ENCODE peak calls at places on chromosomes 2 and 18, in five cellular contexts. I is hepatocyte; D is activated CD4-positive, alpha-beta T cell treated with anti-CD3 and anti-CD28 coated beads, Interleukin-2, amount 50 U/mL, for 1 hour; Y is mesothelial cell of epicardium; E is stimulated activated CD4-positive, alpha-beta T cell treated with anti-CD3 and anti-CD28 coated beads, Interleukin-15, amount 100 ng/mL, for 1 hour. T is an unnamed sample.

GRCh38 chr2:134392689-134393476 is 139.0 kb downstream of the MGAT5 start:
- DNase-seq in I (no peak), D (no peak), Y (no peak), E (no peak), T (peak)

GRCh38 chr2:229835601-229836283 is 86.1 kb downstream of the TRIP12 start:
- DNase-seq in I (no peak), D (no peak), Y (no peak), E (no peak), T (no peak)

GRCh38 chr2:77484026-77484425 is 38.1 kb downstream of the LRRTM4 start:
- DNase-seq in I (no peak), D (no peak), Y (no peak), E (no peak), T (no peak)

GRCh38 chr2:181178823-181179412 is 198.5 kb downstream of the UBE2E3 start:
- DNase-seq in I (no peak), D (peak), Y (no peak), E (no peak), T (peak)

GRCh38 chr2:22355816-22356433 is 1029.1 kb upstream of the KLHL29 start:
- DNase-seq in I (peak), D (peak), Y (peak), E (peak), T (peak)

GRCh38 chr2:24456610-24457556 is 34.2 kb upstream of the NCOA1 start:
- DNase-seq in I (peak), D (no peak), Y (no peak), E (no peak), T (peak)

GRCh38 chr18:54671291-54671881 is 80.3 kb downstream of the DYNAP start:
- DNase-seq in I (peak), D (no peak), Y (no peak), E (no peak), T (peak)

GRCh38 chr2:67130526-67131309 is 266.4 kb upstream of the ETAA1 start:
- DNase-seq in I (no peak), D (no peak), Y (no peak), E (no peak), T (no peak)

GRCh38 chr2:50901510-50901909 is 130.4 kb downstream of the NRXN1 start:
- DNase-seq in I (no peak), D (no peak), Y (no peak), E (no peak), T (no peak)

GRCh38 chr2:154589514-154589913 is 109.0 kb upstream of the KCNJ3 start:
- DNase-seq in I (no peak), D (no peak), Y (no peak), E (no peak), T (no peak)

GRCh38 chr2:100826494-100826893 is 6.6 kb downstream of the NPAS2 start:
- DNase-seq in I (no peak), D (no peak), Y (no peak), E (no peak), T (no peak)

GRCh38 chr2:95061601-95062183 is 36.2 kb downstream of the MAL start:
- DNase-seq in I (no peak), D (no peak), Y (no peak), E (no peak), T (no peak)

GRCh38 chr2:198465970-198466369 is 661.6 kb downstream of the PLCL1 start:
- DNase-seq in I (no peak), D (no peak), Y (no peak), E (no peak), T (no peak)

GRCh38 chr2:154912215-154912614 is 213.7 kb downstream of the KCNJ3 start:
- DNase-seq in I (no peak), D (no peak), Y (no peak), E (no peak), T (no peak)

GRCh38 chr2:194087569-194087968 is 1569.5 kb upstream of the SLC39A10 start:
- DNase-seq in I (no peak), D (no peak), Y (no peak), E (no peak), T (no peak)

GRCh38 chr2:48435909-48436308 is 94.0 kb upstream of the STON1 start:
- DNase-seq in I (no peak), D (no peak), Y (no peak), E (no peak), T (no peak)

GRCh38 chr2:160695402-160696060 is 201.9 kb upstream of the RBMS1 start:
- DNase-seq in I (no peak), D (no peak), Y (no peak), E (no peak), T (no peak)

GRCh38 chr2:46540496-46541342 is 61.4 kb downstream of the TMEM247 start:
- DNase-seq in I (peak), D (no peak), Y (no peak), E (no peak), T (peak)

GRCh38 chr18:2853926-2854664 is 7.3 kb downstream of the EMILIN2 start:
- DNase-seq in I (peak), D (no peak), Y (no peak), E (no peak), T (peak)

GRCh38 chr2:241390301-241391206 is 34.5 kb downstream of the FARP2 start:
- DNase-seq in I (no peak), D (no peak), Y (no peak), E (no peak), T (no peak)

GRCh38 chr2:142841788-142842187 is 35.7 kb upstream of the KYNU start:
- DNase-seq in I (no peak), D (no peak), Y (no peak), E (no peak), T (no peak)

GRCh38 chr2:177983183-177983788 is 89.3 kb downstream of the PDE11A start:
- DNase-seq in I (peak), D (peak), Y (no peak), E (no peak), T (peak)

GRCh38 chr2:134142903-134143302 is 111.0 kb upstream of the MGAT5 start:
- DNase-seq in I (no peak), D (no peak), Y (no peak), E (no peak), T (no peak)

GRCh38 chr2:239273280-239274234 is 127.3 kb downstream of the HDAC4 start:
- DNase-seq in I (no peak), D (no peak), Y (no peak), E (no peak), T (peak)

GRCh38 chr2:137924019-137924418 is 40.3 kb upstream of the HNMT start:
- DNase-seq in I (no peak), D (no peak), Y (no peak), E (no peak), T (no peak)

GRCh38 chr2:164146478-164146877 is 410.7 kb upstream of the FIGN start:
- DNase-seq in I (no peak), D (no peak), Y (no peak), E (no peak), T (no peak)

GRCh38 chr2:111200333-111200879 is 79.7 kb downstream of the BCL2L11 start:
- DNase-seq in I (no peak), D (no peak), Y (no peak), E (no peak), T (peak)

GRCh38 chr2:44131177-44131576 is 37.5 kb upstream of the PPM1B start:
- DNase-seq in I (no peak), D (no peak), Y (no peak), E (no peak), T (no peak)

GRCh38 chr2:191303349-191304005 is 58.3 kb downstream of the MYO1B start:
- DNase-seq in I (peak), D (no peak), Y (no peak), E (no peak), T (no peak)